ENCODE peak calls at places on chromosomes 11 and 22, in four cellular contexts. I is HepG2, O is K562, Q is GM12878. P is an unnamed sample.

GRCh38 chr11:42462558-42463310 is 849.1 kb upstream of the API5 start:
- DNase-seq in I (no peak), O (no peak), Q (no peak), P (no peak)

GRCh38 chr11:121672630-121673487 is 220.1 kb upstream of the SORL1-AS1 start:
- DNase-seq in I (no peak), O (no peak), Q (no peak), P (no peak)

GRCh38 chr11:12164061-12165014 is 53.9 kb downstream of the MICAL2 start:
- DNase-seq in I (no peak), O (no peak), Q (no peak), P (no peak)

GRCh38 chr11:112776834-112777793 is 184.1 kb upstream of the NCAM1 start:
- DNase-seq in I (no peak), O (no peak), Q (no peak), P (no peak)

GRCh38 chr22:44901301-44901700 is 108.5 kb downstream of the PHF21B start:
- DNase-seq in I (no peak), O (no peak), Q (no peak), P (peak; percentile 31)

GRCh38 chr11:122778148-122778547 is 60.2 kb upstream of the CRTAM start:
- DNase-seq in I (no peak), O (no peak), Q (no peak), P (no peak)

GRCh38 chr22:39318507-39319283 is 728 bp downstream of the RPL3 start:
- DNase-seq in I (no peak), O (no peak), Q (no peak), P (no peak)

GRCh38 chr11:34600339-34601084 is 20.4 kb upstream of the EHF start:
- DNase-seq in I (peak; percentile 96), O (peak; percentile 86), Q (no peak), P (peak; percentile 84)

GRCh38 chr11:17413414-17414316 is 25.2 kb upstream of the KCNJ11 start:
- DNase-seq in I (peak; percentile 44), O (no peak), Q (no peak), P (no peak)

GRCh38 chr22:31929126-31929928 is 15.0 kb upstream of the YWHAH start:
- DNase-seq in I (no peak), O (peak; percentile 37), Q (no peak), P (no peak)

GRCh38 chr11:7281083-7281482 is 29.4 kb downstream of the SYT9 start:
- DNase-seq in I (peak; percentile 4), O (no peak), Q (no peak), P (no peak)

GRCh38 chr11:8111636-8112035 is 30.6 kb downstream of the TUB start:
- DNase-seq in I (no peak), O (no peak), Q (no peak), P (no peak)

GRCh38 chr11:64963072-64963631 is 8.8 kb downstream of the MAJIN start:
- DNase-seq in I (no peak), O (no peak), Q (no peak), P (no peak)

GRCh38 chr11:14095882-14096281 is 133.4 kb downstream of the SPON1 start:
- DNase-seq in I (no peak), O (no peak), Q (no peak), P (no peak)

GRCh38 chr11:65392899-65393298 is 6.5 kb downstream of the FRMD8 start:
- DNase-seq in I (no peak), O (no peak), Q (no peak), P (no peak)

GRCh38 chr11:116515666-116516184 is 257.1 kb downstream of the BUD13 start:
- DNase-seq in I (no peak), O (no peak), Q (no peak), P (no peak)

GRCh38 chr11:59173080-59173963 is 1.4 kb downstream of the DTX4 start:
- DNase-seq in I (peak; percentile 13), O (no peak), Q (no peak), P (no peak)

GRCh38 chr22:30605449-30606110 is 1.4 kb upstream of the TCN2 start:
- DNase-seq in I (peak; percentile 44), O (peak; percentile 64), Q (no peak), P (peak; percentile 69)

GRCh38 chr11:35905901-35906661 is 37.8 kb upstream of the LDLRAD3 start:
- DNase-seq in I (no peak), O (no peak), Q (no peak), P (no peak)

GRCh38 chr22:43154887-43155536 is 3.7 kb downstream of the TSPO start:
- DNase-seq in I (no peak), O (no peak), Q (no peak), P (no peak)

GRCh38 chr11:130999086-130999485 is 82.8 kb upstream of the SNX19 start:
- DNase-seq in I (no peak), O (no peak), Q (no peak), P (no peak)

GRCh38 chr22:23137905-23138520 is 3.8 kb downstream of the RSPH14 start:
- DNase-seq in I (no peak), O (no peak), Q (peak; percentile 86), P (no peak)

GRCh38 chr11:119671048-119671447 is 58.0 kb downstream of the NECTIN1 start:
- DNase-seq in I (no peak), O (no peak), Q (no peak), P (no peak)

GRCh38 chr22:42062506-42063190 is 8.0 kb downstream of the NAGA start:
- DNase-seq in I (no peak), O (no peak), Q (no peak), P (no peak)

GRCh38 chr11:7046474-7046873 is 26.2 kb downstream of the NLRP14 start:
- DNase-seq in I (no peak), O (no peak), Q (no peak), P (no peak)

GRCh38 chr11:77198440-77198849 is 70.4 kb downstream of the MYO7A start:
- DNase-seq in I (peak; percentile 41), O (peak; percentile 82), Q (no peak), P (peak; percentile 36)

GRCh38 chr11:121478226-121478894 is 25.6 kb upstream of the SORL1-AS1 start:
- DNase-seq in I (no peak), O (no peak), Q (no peak), P (no peak)

GRCh38 chr11:20368441-20368840 is 4.9 kb downstream of the HTATIP2 start:
- DNase-seq in I (no peak), O (no peak), Q (no peak), P (no peak)

GRCh38 chr22:39277135-39277607 is 32.4 kb upstream of the PDGFB start:
- DNase-seq in I (no peak), O (no peak), Q (no peak), P (no peak)

GRCh38 chr22:22933100-22933806 is 45.6 kb downstream of the IGLL5 start:
- DNase-seq in I (no peak), O (peak; percentile 55), Q (no peak), P (no peak)

GRCh38 chr22:40294696-40295095 is 51.6 kb upstream of the ADSL start:
- DNase-seq in I (no peak), O (no peak), Q (no peak), P (no peak)

GRCh38 chr11:47723041-47723440 is 7.9 kb upstream of the AGBL2 start:
- DNase-seq in I (no peak), O (no peak), Q (no peak), P (no peak)

GRCh38 chr11:68282141-68282860 is 10.5 kb upstream of the C11orf24 start:
- DNase-seq in I (no peak), O (peak; percentile 17), Q (peak; percentile 92), P (no peak)

GRCh38 chr11:16985297-16985696 is 28.9 kb downstream of the PLEKHA7 start:
- DNase-seq in I (peak; percentile 74), O (no peak), Q (no peak), P (no peak)

DNA sequence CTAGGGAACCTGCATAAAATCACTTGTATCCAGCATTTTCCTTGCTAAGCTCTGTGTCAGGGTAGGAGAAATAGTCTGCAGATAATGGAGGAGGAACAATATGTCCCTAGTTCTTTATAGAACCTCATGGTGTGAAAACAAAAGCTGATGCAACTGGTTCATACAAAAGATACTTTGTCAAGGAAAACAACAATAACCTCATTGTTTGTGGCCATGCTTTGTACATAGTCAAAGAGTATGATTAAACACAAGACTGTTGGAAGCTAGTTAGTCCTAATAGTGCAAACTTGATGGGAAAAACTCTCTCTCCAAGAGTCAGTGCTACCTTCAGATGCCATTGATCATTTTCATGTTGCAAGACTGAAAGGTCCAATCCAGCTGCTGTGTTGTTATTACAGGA is 20.1 kb upstream of the PLAAT2 start:
- DNase-seq in I (peak; percentile 49), O (no peak), Q (no peak), P (no peak)
- TF ChIP-seq EP300 in I (peak; percentile 21), O (no peak), Q (no peak), P (no peak)

GRCh38 chr11:129639300-129639699 is 176.3 kb upstream of the TMEM45B start:
- DNase-seq in I (peak; percentile 3), O (no peak), Q (no peak), P (peak; percentile 72)
- TF ChIP-seq REST in I (no peak), O (no peak), Q (no peak), P (no peak)

GRCh38 chr11:1761110-1761856 is 2.4 kb downstream of the CTSD start:
- DNase-seq in I (no peak), O (no peak), Q (no peak), P (no peak)

GRCh38 chr11:1761857-1762536 is 1.7 kb downstream of the CTSD start:
- DNase-seq in I (no peak), O (no peak), Q (no peak), P (no peak)

GRCh38 chr11:1763336-1763795 is 361 bp downstream of the CTSD start:
- DNase-seq in I (no peak), O (peak; percentile 59), Q (no peak), P (no peak)

GRCh38 chr11:1763796-1764661 is at the start of gene CTSD:
- DNase-seq in I (peak; percentile 65), O (peak; percentile 98), Q (no peak), P (peak; percentile 84)

DNA sequence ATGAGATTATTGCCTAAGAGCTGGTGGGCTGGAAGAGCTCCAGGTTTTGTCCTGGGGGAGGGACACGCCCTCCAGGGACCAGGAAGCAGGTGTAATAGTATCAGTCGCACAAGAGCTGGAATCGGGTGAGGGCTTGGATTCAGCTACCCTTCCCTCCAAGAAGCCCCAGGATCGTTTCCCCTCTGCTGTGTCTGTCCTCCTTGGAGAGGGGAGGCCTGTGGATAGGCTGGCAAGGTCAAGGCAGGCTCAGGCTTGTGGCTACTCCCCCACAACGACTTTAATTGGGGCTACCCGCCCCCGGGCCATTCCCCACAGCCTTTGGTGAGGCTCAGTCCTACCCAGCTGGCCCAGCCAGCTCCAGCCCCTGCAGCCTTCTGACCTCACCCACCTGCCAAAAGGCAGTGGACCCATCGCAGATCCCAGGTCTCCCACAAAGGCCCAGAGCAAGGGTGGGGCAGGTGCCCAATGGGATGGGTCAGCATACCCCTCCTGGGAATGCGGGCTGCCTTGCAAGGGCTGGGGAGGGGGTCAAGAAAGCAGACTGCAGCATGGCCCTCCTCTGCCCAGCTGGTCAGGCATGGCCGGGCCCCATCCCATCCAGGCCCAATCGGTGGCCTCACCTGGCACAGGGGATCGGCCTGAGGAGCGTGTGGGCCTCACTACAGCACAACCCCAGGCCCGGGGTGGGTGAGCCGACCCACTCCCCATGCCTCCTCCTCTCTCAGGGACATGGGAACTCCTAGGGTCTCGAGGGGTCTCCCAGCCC is 1.0 kb downstream of the CTSD start:
- DNase-seq in I (peak; percentile 83), O (peak; percentile 68), Q (no peak), P (peak; percentile 54)
- TF ChIP-seq POLR2A in I (no peak), O (no peak), Q (no peak), P (no peak)

DNA sequence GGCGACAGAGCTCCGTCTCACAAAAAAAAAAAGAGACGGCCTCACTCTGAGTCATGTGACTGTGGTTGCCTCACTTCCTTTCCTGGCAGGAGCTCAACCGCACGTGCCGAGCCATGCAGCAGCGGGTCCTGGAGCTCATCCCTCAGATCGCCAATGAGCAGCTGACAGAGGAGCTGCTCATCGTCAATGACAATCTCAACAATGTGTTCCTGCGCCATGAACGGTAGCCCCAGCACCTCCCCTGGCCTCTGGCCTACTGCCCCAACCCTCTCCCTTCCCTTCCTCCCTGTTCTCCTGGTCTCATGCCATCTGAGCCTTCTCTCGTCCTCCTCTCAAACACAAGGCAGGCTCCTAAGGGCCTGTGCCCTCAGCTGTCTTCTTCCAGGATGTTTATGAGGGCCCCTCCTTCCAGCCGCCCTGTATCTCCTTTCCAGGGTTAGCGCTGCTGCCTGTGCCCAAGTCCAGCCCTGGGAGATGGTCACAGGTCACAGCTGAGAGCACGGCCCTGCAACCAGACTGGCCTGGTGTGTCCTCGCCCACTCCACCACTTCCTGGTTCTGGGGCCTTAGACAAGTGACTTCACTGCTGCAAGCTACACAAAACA is 30.7 kb downstream of the TOM1 start:
- DNase-seq in I (no peak), O (no peak), Q (no peak), P (no peak)
- TF ChIP-seq EP300 in I (no peak), O (no peak), Q (no peak), P (no peak)

P was measured in A549.